ENCODE peak calls at places on chromosomes 3 and 15, in six cellular contexts. K is HepG2, J is HCT116, G is transverse colon, X is uterus, A is breast epithelium. E is an unnamed sample.

GRCh38 chr3:181712505-181713299 is 977 bp downstream of the SOX2 start:
- DNase-seq in X (no peak), J (no peak), A (no peak), K (no peak), G (no peak), E (no peak)

GRCh38 chr3:50167069-50167781 is 12.1 kb downstream of the SEMA3F start:
- DNase-seq in J (no peak), X (no peak), A (no peak), K (peak; percentile 68), G (peak; percentile 59), E (no peak)

GRCh38 chr3:141915766-141916165 is 39.3 kb downstream of the ATP1B3 start:
- DNase-seq in A (no peak), K (no peak), J (no peak), G (no peak), X (no peak), E (no peak)

GRCh38 chr15:90004671-90005070 is 3.5 kb downstream of the ZNF710 start:
- DNase-seq in G (peak; percentile 46), K (peak; percentile 71), X (no peak), J (no peak), A (no peak), E (no peak)

GRCh38 chr3:72553298-72553697 is 294.9 kb downstream of the SHQ1 start:
- DNase-seq in X (no peak), J (no peak), A (no peak), K (no peak), G (no peak), E (no peak)

GRCh38 chr3:183122257-183122932 is 23.1 kb upstream of the MCCC1 start:
- DNase-seq in A (no peak), J (peak; percentile 38), X (no peak), G (no peak), K (peak; percentile 18), E (no peak)

GRCh38 chr3:195587824-195588223 is 4.1 kb upstream of the APOD start:
- DNase-seq in G (no peak), K (no peak), X (no peak), A (no peak), J (no peak), E (no peak)

GRCh38 chr3:102235679-102236078 is 199.1 kb upstream of the ZPLD1 start:
- DNase-seq in A (no peak), J (no peak), K (peak; percentile 11), X (no peak), G (no peak), E (no peak)

GRCh38 chr3:45958333-45958791 is 15.1 kb downstream of the CXCR6 start:
- DNase-seq in K (no peak), G (no peak), X (no peak), J (no peak), A (no peak), E (no peak)

GRCh38 chr15:38688761-38689160 is 124.1 kb upstream of the RASGRP1 start:
- DNase-seq in K (no peak), J (no peak), A (no peak), X (no peak), G (no peak), E (no peak)

GRCh38 chr3:72233571-72233970 is 448.6 kb upstream of the PROK2 start:
- DNase-seq in K (no peak), X (no peak), A (no peak), G (no peak), J (no peak), E (no peak)

GRCh38 chr15:99369250-99369649 is 118.0 kb downstream of the LRRC28 start:
- DNase-seq in K (no peak), X (no peak), G (no peak), A (no peak), J (no peak), E (no peak)

GRCh38 chr15:64224508-64224907 is 61.7 kb upstream of the PPIB start:
- DNase-seq in K (peak; percentile 10), X (no peak), G (no peak), A (no peak), J (no peak), E (no peak)

GRCh38 chr15:71697236-71697635 is 113.1 kb upstream of the NR2E3 start:
- DNase-seq in X (no peak), A (no peak), J (no peak), K (no peak), G (no peak), E (no peak)

GRCh38 chr3:142649996-142650693 is 54.0 kb downstream of the PLS1 start:
- DNase-seq in J (no peak), G (no peak), X (no peak), A (no peak), K (no peak), E (no peak)

GRCh38 chr15:94266000-94266399 is 34.6 kb downstream of the MCTP2 start:
- DNase-seq in G (no peak), J (no peak), A (no peak), K (peak; percentile 10), X (no peak), E (no peak)

GRCh38 chr3:48633743-48634142 is 1.5 kb downstream of the SLC26A6 start:
- DNase-seq in J (no peak), K (no peak), G (no peak), A (no peak), X (no peak), E (no peak)

GRCh38 chr3:169091196-169091595 is 572.3 kb downstream of the MECOM start:
- DNase-seq in J (no peak), A (no peak), X (no peak), K (no peak), G (no peak), E (no peak)
- TF ChIP-seq POLR2A in J (no peak), A (no peak), X (no peak), K (no peak), G (no peak), E (no peak)

GRCh38 chr3:129555176-129555575 is 12.2 kb downstream of the H1-8 start:
- DNase-seq in X (no peak), K (no peak), J (no peak), G (no peak), A (no peak), E (no peak)
- TF ChIP-seq POLR2A in X (no peak), K (no peak), J (no peak), G (no peak), A (no peak), E (no peak)

GRCh38 chr15:80588801-80589200 is 106.3 kb upstream of the ABHD17C start:
- DNase-seq in A (no peak), G (no peak), J (no peak), K (peak; percentile 51), X (no peak), E (no peak)
- TF ChIP-seq POLR2A in A (no peak), G (no peak), J (no peak), K (no peak), X (no peak), E (no peak)

GRCh38 chr3:184229424-184230080 is at the start of gene VWA5B2:
- DNase-seq in K (peak; percentile 44), G (peak; percentile 65), X (peak; percentile 60), J (peak; percentile 46), A (no peak), E (peak; percentile 96)
- TF ChIP-seq POLR2A in K (no peak), G (no peak), X (no peak), J (peak; percentile 51), A (no peak), E (no peak)

DNA sequence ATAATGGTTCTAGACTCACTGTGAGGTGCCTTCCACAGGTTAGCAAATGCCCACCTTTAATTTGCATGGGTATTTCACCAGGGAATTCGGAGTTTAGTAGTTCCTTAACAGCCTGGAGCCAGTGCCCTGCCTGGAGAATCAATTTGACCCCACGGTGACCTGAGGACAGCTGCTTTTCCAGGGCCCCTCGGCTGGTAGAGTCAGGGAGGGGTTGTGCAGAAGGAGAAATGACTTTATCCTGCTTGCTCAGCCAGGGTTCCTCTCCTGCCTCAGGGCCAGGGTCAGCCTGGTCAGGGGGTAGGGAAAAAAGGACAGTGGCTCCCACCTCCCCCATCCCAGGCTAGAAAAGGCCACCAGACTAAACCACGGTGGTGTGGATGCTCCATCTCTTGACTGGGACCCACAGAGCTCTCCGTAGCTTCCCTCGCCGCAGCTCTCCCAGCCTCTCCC is 12.0 kb downstream of the DLL4 start:
- DNase-seq in A (no peak), J (no peak), G (no peak), K (no peak), X (no peak), E (no peak)
- TF ChIP-seq POLR2A in A (no peak), J (no peak), G (no peak), K (no peak), X (no peak), E (no peak)

DNA sequence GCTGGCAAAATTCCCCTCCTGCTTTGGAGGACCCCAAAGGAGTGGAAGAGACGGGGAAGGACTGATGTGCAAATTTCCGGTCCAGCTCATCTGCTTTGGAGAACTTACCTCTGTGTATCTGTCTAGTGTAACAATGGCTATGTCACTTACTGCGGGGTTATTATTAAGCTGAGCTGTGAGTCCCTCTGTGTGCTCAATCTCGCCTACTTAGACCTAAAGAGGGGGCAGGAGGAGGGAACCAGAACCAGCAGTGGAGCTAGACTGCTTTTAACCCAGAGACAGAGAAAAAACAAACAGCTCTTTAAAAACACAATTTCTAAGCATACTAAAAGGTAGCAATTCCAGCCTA is 77.0 kb downstream of the MYO1E start:
- DNase-seq in K (no peak), J (no peak), G (no peak), X (no peak), A (no peak), E (no peak)
- TF ChIP-seq POLR2A in K (no peak), J (no peak), G (no peak), X (no peak), A (no peak), E (no peak)

GRCh38 chr3:14402304-14402811 is at the start of gene SLC6A6:
- DNase-seq in X (peak; percentile 94), G (peak; percentile 96), K (peak; percentile 95), A (peak; percentile 93), J (peak; percentile 92), E (peak; percentile 91)

GRCh38 chr3:14404396-14405119 is 2.2 kb downstream of the SLC6A6 start:
- DNase-seq in X (no peak), J (no peak), A (no peak), G (no peak), K (no peak), E (no peak)

GRCh38 chr3:14401692-14402303 is 608 bp upstream of the SLC6A6 start:
- DNase-seq in G (no peak), K (no peak), A (no peak), J (no peak), X (no peak), E (no peak)

GRCh38 chr3:14405120-14405885 is 2.9 kb downstream of the SLC6A6 start:
- DNase-seq in A (no peak), K (no peak), G (no peak), J (no peak), X (peak; percentile 66), E (no peak)

DNA sequence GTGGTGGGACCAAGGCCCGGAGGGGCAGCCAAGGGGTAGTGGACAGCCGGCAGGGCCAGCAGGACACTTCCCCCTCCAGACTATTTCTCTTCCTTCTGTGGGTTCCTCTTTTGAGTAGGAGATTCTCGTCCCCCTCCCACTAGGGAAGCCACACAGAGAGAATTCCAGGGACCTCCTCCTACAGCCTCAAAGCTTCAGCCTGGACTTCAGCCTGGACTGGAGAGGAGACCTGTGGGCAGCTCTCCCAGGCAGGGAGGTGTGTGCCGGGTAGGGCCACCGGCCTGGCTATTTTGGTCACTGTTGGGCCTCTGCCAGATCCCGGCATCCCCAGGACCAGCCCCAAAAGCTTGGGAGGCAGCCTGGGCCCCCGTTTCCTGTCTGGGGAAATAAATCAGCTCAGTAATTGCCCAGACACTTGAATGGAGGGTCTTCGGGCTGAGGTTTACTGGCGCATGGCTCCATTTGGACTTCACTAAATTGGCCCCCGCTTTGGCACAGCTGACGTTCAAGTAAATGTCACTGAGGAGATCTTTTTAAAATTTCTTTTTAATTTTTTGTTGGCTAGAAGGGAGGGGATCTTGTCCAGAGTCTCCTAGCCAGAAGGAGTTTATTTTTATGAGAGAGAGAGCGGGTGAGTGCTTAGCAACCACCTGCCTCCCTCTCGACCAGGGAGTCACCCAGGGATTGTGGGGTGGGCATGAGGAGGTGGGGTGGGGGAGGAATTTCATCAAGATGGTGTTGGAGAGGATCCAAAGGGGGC is 1.4 kb downstream of the SLC6A6 start:
- DNase-seq in J (no peak), X (peak; percentile 83), G (peak; percentile 31), A (no peak), K (peak; percentile 27), E (no peak)
- TF ChIP-seq POLR2A in J (no peak), X (no peak), G (no peak), A (no peak), K (no peak), E (no peak)